ENCODE peak calls at places on chromosomes 4 and X, in seven cellular contexts. One of them, this sample, is unnamed.

GRCh38 chr4:124940387-124940786 is 227.9 kb upstream of the ANKRD50 start:
- DNase-seq in HepG2: no peak
- DNase-seq in mammary epithelial cell: peak
- DNase-seq in MM.1S: no peak
- DNase-seq in PC-3: peak
- DNase-seq in fibroblast of lung: peak
- DNase-seq in GM23248: peak
- DNase-seq in this sample: no peak

GRCh38 chr4:105909699-105910340 is 14.5 kb downstream of the NPNT start:
- DNase-seq in HepG2: no peak
- DNase-seq in mammary epithelial cell: peak
- DNase-seq in MM.1S: no peak
- DNase-seq in PC-3: peak
- DNase-seq in fibroblast of lung: no peak
- DNase-seq in GM23248: peak
- DNase-seq in this sample: no peak

GRCh38 chrX:137425273-137425902 is 140.5 kb upstream of the ZIC3 start:
- DNase-seq in HepG2: no peak
- DNase-seq in mammary epithelial cell: no peak
- DNase-seq in MM.1S: no peak
- DNase-seq in PC-3: no peak
- DNase-seq in fibroblast of lung: no peak
- DNase-seq in GM23248: no peak
- DNase-seq in this sample: no peak

GRCh38 chr4:55008166-55009056 is 117.0 kb downstream of the KDR start:
- DNase-seq in HepG2: no peak
- DNase-seq in mammary epithelial cell: no peak
- DNase-seq in MM.1S: no peak
- DNase-seq in PC-3: peak
- DNase-seq in fibroblast of lung: no peak
- DNase-seq in GM23248: peak
- DNase-seq in this sample: no peak

GRCh38 chr4:24743931-24744330 is 51.4 kb upstream of the SOD3 start:
- DNase-seq in HepG2: no peak
- DNase-seq in mammary epithelial cell: no peak
- DNase-seq in MM.1S: no peak
- DNase-seq in PC-3: no peak
- DNase-seq in fibroblast of lung: peak
- DNase-seq in GM23248: no peak
- DNase-seq in this sample: no peak

GRCh38 chr4:173834151-173834550 is 304.1 kb upstream of the HAND2 start:
- DNase-seq in HepG2: no peak
- DNase-seq in mammary epithelial cell: no peak
- DNase-seq in MM.1S: no peak
- DNase-seq in PC-3: peak
- DNase-seq in fibroblast of lung: no peak
- DNase-seq in GM23248: peak
- DNase-seq in this sample: no peak

GRCh38 chrX:134520860-134521390 is 61.0 kb downstream of the HPRT1 start:
- DNase-seq in HepG2: peak
- DNase-seq in mammary epithelial cell: peak
- DNase-seq in MM.1S: peak
- DNase-seq in PC-3: peak
- DNase-seq in fibroblast of lung: peak
- DNase-seq in GM23248: peak
- DNase-seq in this sample: peak

GRCh38 chr4:176193898-176194297 is 1.5 kb downstream of the SPATA4 start:
- DNase-seq in HepG2: no peak
- DNase-seq in mammary epithelial cell: peak
- DNase-seq in MM.1S: no peak
- DNase-seq in PC-3: peak
- DNase-seq in fibroblast of lung: peak
- DNase-seq in GM23248: peak
- DNase-seq in this sample: no peak

GRCh38 chr4:140125374-140125773 is 28.6 kb downstream of the MAML3 start:
- DNase-seq in HepG2: no peak
- DNase-seq in mammary epithelial cell: no peak
- DNase-seq in MM.1S: no peak
- DNase-seq in PC-3: peak
- DNase-seq in fibroblast of lung: no peak
- DNase-seq in GM23248: peak
- DNase-seq in this sample: no peak

GRCh38 chr4:128810331-128810870 is 901 bp downstream of the JADE1 start:
- DNase-seq in HepG2: peak
- DNase-seq in mammary epithelial cell: no peak
- DNase-seq in MM.1S: peak
- DNase-seq in PC-3: peak
- DNase-seq in fibroblast of lung: no peak
- DNase-seq in GM23248: peak
- DNase-seq in this sample: peak

GRCh38 chrX:43640481-43640880 is 15.6 kb upstream of the MAOA start:
- DNase-seq in HepG2: no peak
- DNase-seq in mammary epithelial cell: no peak
- DNase-seq in MM.1S: no peak
- DNase-seq in PC-3: no peak
- DNase-seq in fibroblast of lung: no peak
- DNase-seq in GM23248: no peak
- DNase-seq in this sample: no peak

GRCh38 chrX:47311857-47312774 is 58.3 kb upstream of the ZNF157 start:
- DNase-seq in HepG2: peak
- DNase-seq in mammary epithelial cell: peak
- DNase-seq in MM.1S: no peak
- DNase-seq in PC-3: peak
- DNase-seq in fibroblast of lung: peak
- DNase-seq in GM23248: peak
- DNase-seq in this sample: peak

GRCh38 chr4:70705146-70705855 is 16.5 kb upstream of the RUFY3 start:
- DNase-seq in HepG2: peak
- DNase-seq in mammary epithelial cell: peak
- DNase-seq in MM.1S: peak
- DNase-seq in PC-3: peak
- DNase-seq in fibroblast of lung: peak
- DNase-seq in GM23248: peak
- DNase-seq in this sample: peak

GRCh38 chrX:46298821-46299220 is 246.4 kb downstream of the ZNF674 start:
- DNase-seq in HepG2: no peak
- DNase-seq in mammary epithelial cell: peak
- DNase-seq in MM.1S: no peak
- DNase-seq in PC-3: no peak
- DNase-seq in fibroblast of lung: peak
- DNase-seq in GM23248: peak
- DNase-seq in this sample: no peak

GRCh38 chr4:96833831-96834230 is 993.9 kb downstream of the PDHA2 start:
- DNase-seq in HepG2: no peak
- DNase-seq in mammary epithelial cell: peak
- DNase-seq in MM.1S: no peak
- DNase-seq in PC-3: peak
- DNase-seq in fibroblast of lung: peak
- DNase-seq in GM23248: no peak
- DNase-seq in this sample: no peak

GRCh38 chr4:1759818-1760223 is 33.3 kb upstream of the FGFR3 start:
- DNase-seq in HepG2: no peak
- DNase-seq in mammary epithelial cell: no peak
- DNase-seq in MM.1S: no peak
- DNase-seq in PC-3: no peak
- DNase-seq in fibroblast of lung: no peak
- DNase-seq in GM23248: no peak
- DNase-seq in this sample: no peak

GRCh38 chr4:153465922-153466636 is at the start of gene TMEM131L:
- DNase-seq in HepG2: peak
- DNase-seq in mammary epithelial cell: peak
- DNase-seq in MM.1S: peak
- DNase-seq in PC-3: peak
- DNase-seq in fibroblast of lung: peak
- DNase-seq in GM23248: peak
- DNase-seq in this sample: peak

GRCh38 chr4:140095694-140096482 is 58.1 kb downstream of the MAML3 start:
- DNase-seq in HepG2: no peak
- DNase-seq in mammary epithelial cell: peak
- DNase-seq in MM.1S: no peak
- DNase-seq in PC-3: peak
- DNase-seq in fibroblast of lung: peak
- DNase-seq in GM23248: peak
- DNase-seq in this sample: peak

GRCh38 chr4:151356510-151356909 is 31.1 kb upstream of the SH3D19 start:
- DNase-seq in HepG2: no peak
- DNase-seq in mammary epithelial cell: peak
- DNase-seq in MM.1S: no peak
- DNase-seq in PC-3: peak
- DNase-seq in fibroblast of lung: peak
- DNase-seq in GM23248: peak
- DNase-seq in this sample: no peak

GRCh38 chr4:7027913-7028312 is 15.3 kb upstream of the TADA2B start:
- DNase-seq in HepG2: no peak
- DNase-seq in mammary epithelial cell: no peak
- DNase-seq in MM.1S: no peak
- DNase-seq in PC-3: no peak
- DNase-seq in fibroblast of lung: no peak
- DNase-seq in GM23248: no peak
- DNase-seq in this sample: no peak

GRCh38 chr4:52861879-52862604 is at the start of gene RASL11B:
- DNase-seq in HepG2: peak
- DNase-seq in mammary epithelial cell: peak
- DNase-seq in MM.1S: peak
- DNase-seq in PC-3: peak
- DNase-seq in fibroblast of lung: peak
- DNase-seq in GM23248: peak
- DNase-seq in this sample: no peak

GRCh38 chr4:158729716-158730559 is 6.7 kb upstream of the PPID start:
- DNase-seq in HepG2: peak
- DNase-seq in mammary epithelial cell: peak
- DNase-seq in MM.1S: peak
- DNase-seq in PC-3: peak
- DNase-seq in fibroblast of lung: peak
- DNase-seq in GM23248: peak
- DNase-seq in this sample: no peak

GRCh38 chr4:2795558-2796260 is 2.8 kb downstream of the SH3BP2 start:
- DNase-seq in HepG2: no peak
- DNase-seq in mammary epithelial cell: no peak
- DNase-seq in MM.1S: no peak
- DNase-seq in PC-3: no peak
- DNase-seq in fibroblast of lung: no peak
- DNase-seq in GM23248: no peak
- DNase-seq in this sample: no peak

GRCh38 chr4:177356191-177356590 is 46.5 kb downstream of the NEIL3 start:
- DNase-seq in HepG2: no peak
- DNase-seq in mammary epithelial cell: no peak
- DNase-seq in MM.1S: no peak
- DNase-seq in PC-3: no peak
- DNase-seq in fibroblast of lung: peak
- DNase-seq in GM23248: peak
- DNase-seq in this sample: no peak

GRCh38 chrX:43552166-43552565 is 103.9 kb upstream of the MAOA start:
- DNase-seq in HepG2: peak
- DNase-seq in mammary epithelial cell: peak
- DNase-seq in MM.1S: no peak
- DNase-seq in PC-3: peak
- DNase-seq in fibroblast of lung: no peak
- DNase-seq in GM23248: no peak
- DNase-seq in this sample: no peak

GRCh38 chr4:40736910-40737309 is 12.8 kb upstream of the NSUN7 start:
- DNase-seq in HepG2: peak
- DNase-seq in mammary epithelial cell: peak
- DNase-seq in MM.1S: peak
- DNase-seq in PC-3: peak
- DNase-seq in fibroblast of lung: peak
- DNase-seq in GM23248: peak
- DNase-seq in this sample: no peak

GRCh38 chr4:37885496-37885895 is 5.4 kb upstream of the TBC1D1 start:
- DNase-seq in HepG2: no peak
- DNase-seq in mammary epithelial cell: no peak
- DNase-seq in MM.1S: no peak
- DNase-seq in PC-3: no peak
- DNase-seq in fibroblast of lung: peak
- DNase-seq in GM23248: no peak
- DNase-seq in this sample: no peak

GRCh38 chr4:96092151-96092705 is 252.3 kb downstream of the PDHA2 start:
- DNase-seq in HepG2: no peak
- DNase-seq in mammary epithelial cell: no peak
- DNase-seq in MM.1S: peak
- DNase-seq in PC-3: no peak
- DNase-seq in fibroblast of lung: no peak
- DNase-seq in GM23248: no peak
- DNase-seq in this sample: no peak

GRCh38 chr4:182145360-182145905 is 97.8 kb upstream of the TENM3 start:
- DNase-seq in HepG2: no peak
- DNase-seq in mammary epithelial cell: peak
- DNase-seq in MM.1S: no peak
- DNase-seq in PC-3: no peak
- DNase-seq in fibroblast of lung: peak
- DNase-seq in GM23248: peak
- DNase-seq in this sample: no peak
- TF ChIP-seq EZH2 in HepG2: peak
- TF ChIP-seq EZH2 in mammary epithelial cell: no peak
- TF ChIP-seq EZH2 in MM.1S: no peak
- TF ChIP-seq EZH2 in PC-3: no peak
- TF ChIP-seq EZH2 in fibroblast of lung: no peak
- TF ChIP-seq EZH2 in GM23248: no peak
- TF ChIP-seq EZH2 in this sample: no peak

GRCh38 chrX:65407157-65407626 is 127.4 kb downstream of the LAS1L start:
- DNase-seq in HepG2: no peak
- DNase-seq in mammary epithelial cell: peak
- DNase-seq in MM.1S: no peak
- DNase-seq in PC-3: no peak
- DNase-seq in fibroblast of lung: no peak
- DNase-seq in GM23248: peak
- DNase-seq in this sample: no peak
- TF ChIP-seq EZH2 in HepG2: no peak
- TF ChIP-seq EZH2 in mammary epithelial cell: peak
- TF ChIP-seq EZH2 in MM.1S: no peak
- TF ChIP-seq EZH2 in PC-3: no peak
- TF ChIP-seq EZH2 in fibroblast of lung: peak
- TF ChIP-seq EZH2 in GM23248: no peak
- TF ChIP-seq EZH2 in this sample: no peak

GRCh38 chr4:126616795-126617194 is 1016.0 kb upstream of the INTU start:
- DNase-seq in HepG2: no peak
- DNase-seq in mammary epithelial cell: no peak
- DNase-seq in MM.1S: no peak
- DNase-seq in PC-3: no peak
- DNase-seq in fibroblast of lung: no peak
- DNase-seq in GM23248: no peak
- DNase-seq in this sample: no peak
- TF ChIP-seq EZH2 in HepG2: no peak
- TF ChIP-seq EZH2 in mammary epithelial cell: no peak
- TF ChIP-seq EZH2 in MM.1S: no peak
- TF ChIP-seq EZH2 in PC-3: no peak
- TF ChIP-seq EZH2 in fibroblast of lung: no peak
- TF ChIP-seq EZH2 in GM23248: no peak
- TF ChIP-seq EZH2 in this sample: no peak

DNA sequence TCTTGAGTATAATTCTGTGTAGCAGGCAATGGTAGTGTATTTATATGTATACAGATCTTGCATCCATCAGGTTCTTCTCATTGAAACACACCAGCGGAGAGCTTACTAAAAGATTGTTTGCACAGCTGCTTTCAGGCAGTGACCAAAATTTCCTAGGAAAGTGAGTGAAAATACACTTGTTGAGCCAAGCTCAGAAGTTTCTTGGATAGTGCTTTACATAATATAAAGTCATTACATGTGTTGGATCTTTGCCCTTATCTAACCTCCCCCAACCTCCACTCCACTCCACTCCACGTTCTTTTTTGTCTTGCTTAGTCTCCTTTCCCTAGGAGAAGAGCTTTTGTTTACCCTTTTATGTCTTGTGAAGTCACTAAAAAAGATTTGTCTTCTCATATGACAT is 34.1 kb downstream of the CNKSR2 start:
- DNase-seq in HepG2: no peak
- DNase-seq in mammary epithelial cell: no peak
- DNase-seq in MM.1S: no peak
- DNase-seq in PC-3: no peak
- DNase-seq in fibroblast of lung: no peak
- DNase-seq in GM23248: no peak
- DNase-seq in this sample: no peak
- TF ChIP-seq EZH2 in HepG2: no peak
- TF ChIP-seq EZH2 in mammary epithelial cell: no peak
- TF ChIP-seq EZH2 in MM.1S: no peak
- TF ChIP-seq EZH2 in PC-3: no peak
- TF ChIP-seq EZH2 in fibroblast of lung: no peak
- TF ChIP-seq EZH2 in GM23248: no peak
- TF ChIP-seq EZH2 in this sample: no peak